ENCODE peak calls at places on chromosomes 11 and 22, in six cellular contexts. One of them, this sample, is unnamed.

GRCh38 chr11:93908689-93909088 is 58.3 kb upstream of the VSTM5 start:
- DNase-seq in cardiac fibroblast: peak; percentile 60
- DNase-seq in WTC11: no peak
- DNase-seq in foreskin keratinocyte: peak; percentile 83
- DNase-seq in AG04449: peak; percentile 82
- DNase-seq in endothelial cell of umbilical vein: no peak
- DNase-seq in this sample: peak; percentile 28

GRCh38 chr11:131658952-131659351 is 288.5 kb downstream of the NTM start:
- DNase-seq in AG04449: no peak
- DNase-seq in endothelial cell of umbilical vein: no peak
- DNase-seq in cardiac fibroblast: no peak
- DNase-seq in WTC11: no peak
- DNase-seq in foreskin keratinocyte: no peak
- DNase-seq in this sample: no peak

GRCh38 chr11:2766166-2766565 is 66.4 kb upstream of the KCNQ1OT1 start:
- DNase-seq in AG04449: no peak
- DNase-seq in WTC11: no peak
- DNase-seq in cardiac fibroblast: no peak
- DNase-seq in foreskin keratinocyte: no peak
- DNase-seq in endothelial cell of umbilical vein: no peak
- DNase-seq in this sample: no peak

GRCh38 chr11:64244107-64244506 is 2.6 kb downstream of the PPP1R14B start:
- DNase-seq in endothelial cell of umbilical vein: no peak
- DNase-seq in foreskin keratinocyte: no peak
- DNase-seq in AG04449: no peak
- DNase-seq in WTC11: no peak
- DNase-seq in cardiac fibroblast: no peak
- DNase-seq in this sample: no peak

GRCh38 chr11:107733518-107733917 is 21.7 kb upstream of the SLN start:
- DNase-seq in WTC11: no peak
- DNase-seq in cardiac fibroblast: no peak
- DNase-seq in AG04449: no peak
- DNase-seq in foreskin keratinocyte: no peak
- DNase-seq in endothelial cell of umbilical vein: no peak
- DNase-seq in this sample: no peak

GRCh38 chr11:62439785-62440602 is 21.2 kb downstream of the SCGB1A1 start:
- DNase-seq in cardiac fibroblast: peak; percentile 80
- DNase-seq in foreskin keratinocyte: no peak
- DNase-seq in AG04449: no peak
- DNase-seq in WTC11: no peak
- DNase-seq in endothelial cell of umbilical vein: peak; percentile 60
- DNase-seq in this sample: no peak

GRCh38 chr11:12173111-12173510 is 62.7 kb downstream of the MICAL2 start:
- DNase-seq in endothelial cell of umbilical vein: no peak
- DNase-seq in WTC11: no peak
- DNase-seq in cardiac fibroblast: no peak
- DNase-seq in AG04449: no peak
- DNase-seq in foreskin keratinocyte: no peak
- DNase-seq in this sample: no peak

GRCh38 chr22:46052801-46053562 is 76.0 kb upstream of the WNT7B start:
- DNase-seq in cardiac fibroblast: peak; percentile 58
- DNase-seq in AG04449: no peak
- DNase-seq in WTC11: peak; percentile 11
- DNase-seq in endothelial cell of umbilical vein: peak; percentile 58
- DNase-seq in foreskin keratinocyte: no peak
- DNase-seq in this sample: no peak

DNA sequence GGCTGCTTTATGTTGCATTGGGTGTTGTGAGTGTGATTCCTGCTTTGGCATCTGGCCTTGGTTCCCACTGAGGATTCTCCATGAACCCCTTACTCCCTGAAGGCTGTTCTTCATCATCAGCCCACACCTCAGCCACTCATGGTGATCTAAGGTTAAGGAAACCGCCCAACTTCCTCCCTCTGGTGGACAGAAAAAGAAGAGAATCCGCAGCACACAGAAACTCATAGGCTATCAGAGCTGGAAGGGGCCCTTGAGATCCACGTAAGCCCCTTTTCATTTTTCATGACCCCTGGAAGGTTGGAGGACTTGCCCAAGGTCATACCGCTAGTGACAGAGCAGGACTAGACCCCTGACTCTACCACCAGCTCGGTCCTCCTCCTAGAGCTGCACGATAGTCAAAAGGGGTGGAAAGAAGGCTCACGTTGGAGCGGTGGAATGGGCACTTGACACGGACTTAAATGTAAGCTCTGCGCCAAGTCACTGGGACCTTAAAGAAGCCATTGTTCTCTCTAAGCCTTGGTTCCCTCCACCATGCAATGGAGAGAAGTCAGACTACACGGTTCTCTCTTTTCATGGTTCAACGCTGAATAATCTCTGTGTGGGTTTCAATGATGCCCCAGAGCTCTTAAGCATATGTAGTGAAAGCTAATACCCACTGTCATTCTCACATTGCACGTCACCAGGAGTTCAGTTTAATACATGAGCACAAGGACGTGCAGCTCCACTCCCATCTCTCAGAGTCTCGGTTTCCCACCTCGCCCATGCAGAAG is 83.6 kb upstream of the CRTAM start:
- DNase-seq in endothelial cell of umbilical vein: no peak
- DNase-seq in cardiac fibroblast: no peak
- DNase-seq in WTC11: peak; percentile 30
- DNase-seq in AG04449: no peak
- DNase-seq in foreskin keratinocyte: no peak
- DNase-seq in this sample: no peak
- TF ChIP-seq CTCF in endothelial cell of umbilical vein: peak; percentile 37
- TF ChIP-seq CTCF in cardiac fibroblast: peak; percentile 17
- TF ChIP-seq CTCF in WTC11: peak; percentile 38
- TF ChIP-seq CTCF in AG04449: peak; percentile 33
- TF ChIP-seq CTCF in foreskin keratinocyte: peak; percentile 54
- TF ChIP-seq CTCF in this sample: peak; percentile 26

GRCh38 chr22:42680648-42681047 is 31.5 kb upstream of the CYB5R3 start:
- DNase-seq in endothelial cell of umbilical vein: peak; percentile 82
- DNase-seq in WTC11: no peak
- DNase-seq in cardiac fibroblast: peak; percentile 93
- DNase-seq in foreskin keratinocyte: peak; percentile 84
- DNase-seq in AG04449: no peak
- DNase-seq in this sample: no peak
- TF ChIP-seq CTCF in endothelial cell of umbilical vein: no peak
- TF ChIP-seq CTCF in WTC11: no peak
- TF ChIP-seq CTCF in cardiac fibroblast: no peak
- TF ChIP-seq CTCF in foreskin keratinocyte: no peak
- TF ChIP-seq CTCF in AG04449: no peak
- TF ChIP-seq CTCF in this sample: no peak

DNA sequence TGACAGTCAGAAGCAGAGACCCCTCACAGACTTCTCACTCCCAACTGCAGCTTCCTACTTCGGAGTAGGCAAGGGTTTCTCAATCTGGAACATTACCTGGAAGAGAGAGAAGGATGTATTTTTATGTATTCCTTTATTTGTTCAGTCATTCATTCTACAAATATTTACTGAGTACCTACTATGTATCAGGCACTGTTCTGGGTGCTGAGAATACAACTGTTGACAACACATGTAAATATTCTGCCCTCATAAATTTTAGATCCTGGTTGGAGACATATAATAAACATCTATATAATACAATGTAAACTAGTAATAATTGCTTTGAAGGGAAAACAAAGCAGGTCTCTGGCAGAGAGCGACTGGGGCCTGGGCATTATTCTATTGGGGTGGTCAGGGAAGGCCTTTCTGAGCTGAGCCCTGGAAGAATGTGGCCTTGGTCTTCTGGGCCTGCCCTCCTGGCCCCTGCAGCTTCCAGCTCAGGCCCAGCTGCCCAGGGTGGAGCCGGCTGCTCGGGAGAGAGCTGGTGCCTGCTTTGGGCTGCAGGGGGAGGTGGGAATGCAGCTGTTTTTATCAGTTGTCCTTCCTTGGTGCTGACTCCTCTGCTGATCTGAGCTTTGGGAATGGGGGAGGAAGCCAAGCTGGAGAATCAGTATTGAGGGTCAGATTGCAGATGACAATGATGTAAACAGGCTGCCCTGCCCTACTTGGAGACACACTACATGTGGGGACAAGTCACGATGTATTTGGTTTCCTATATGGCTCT is 46.8 kb downstream of the PKNOX2 start:
- DNase-seq in WTC11: no peak
- DNase-seq in AG04449: no peak
- DNase-seq in foreskin keratinocyte: no peak
- DNase-seq in endothelial cell of umbilical vein: no peak
- DNase-seq in cardiac fibroblast: peak; percentile 8
- DNase-seq in this sample: no peak
- TF ChIP-seq CTCF in WTC11: no peak
- TF ChIP-seq CTCF in AG04449: no peak
- TF ChIP-seq CTCF in foreskin keratinocyte: no peak
- TF ChIP-seq CTCF in endothelial cell of umbilical vein: no peak
- TF ChIP-seq CTCF in cardiac fibroblast: no peak
- TF ChIP-seq CTCF in this sample: no peak

DNA sequence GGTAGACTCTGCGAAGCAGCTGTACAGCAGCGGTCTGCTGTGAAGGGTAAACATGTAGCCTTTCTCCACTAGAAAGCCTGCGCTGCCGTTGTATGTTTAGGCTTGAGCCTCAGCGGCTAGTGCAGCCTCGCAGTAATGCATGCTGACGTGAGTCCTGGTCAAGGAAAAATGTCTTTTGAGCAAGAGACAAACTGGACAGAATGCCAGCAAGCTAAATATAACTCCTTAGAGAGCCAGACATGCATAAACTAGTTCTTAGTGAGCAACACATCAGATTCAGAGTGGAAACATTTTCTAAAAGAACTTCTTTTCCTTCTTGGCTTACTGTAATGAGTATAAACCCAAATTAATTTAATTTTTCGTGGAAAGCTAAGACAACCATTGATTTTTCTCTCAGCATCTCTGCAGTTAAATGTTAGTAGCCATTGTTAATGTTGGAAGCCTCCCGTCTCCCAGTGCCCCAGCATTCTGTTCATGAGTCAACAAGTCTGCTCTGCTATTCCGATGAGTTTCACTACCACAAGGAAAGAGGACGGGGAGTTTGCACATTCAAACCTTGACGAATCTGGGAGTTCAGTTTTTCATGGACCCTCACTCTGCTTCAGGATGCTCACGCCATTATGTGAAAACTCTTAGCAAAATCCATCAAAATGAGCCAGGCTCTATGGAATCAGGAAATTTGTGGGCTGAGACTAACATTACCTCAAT is 51.4 kb downstream of the JAM3 start:
- DNase-seq in foreskin keratinocyte: peak; percentile 56
- DNase-seq in endothelial cell of umbilical vein: peak; percentile 74
- DNase-seq in WTC11: no peak
- DNase-seq in AG04449: peak; percentile 64
- DNase-seq in cardiac fibroblast: peak; percentile 94
- DNase-seq in this sample: peak; percentile 81
- TF ChIP-seq CTCF in foreskin keratinocyte: no peak
- TF ChIP-seq CTCF in endothelial cell of umbilical vein: no peak
- TF ChIP-seq CTCF in WTC11: no peak
- TF ChIP-seq CTCF in AG04449: no peak
- TF ChIP-seq CTCF in cardiac fibroblast: no peak
- TF ChIP-seq CTCF in this sample: no peak

This sample was measured in AG09319.